ENCODE peak calls at places on chromosomes 6 and 20, in seven cellular contexts. K, R, B, M, L, X and T are unnamed samples.

GRCh38 chr6:42028234-42029061 is 21.9 kb upstream of the TAF8 start:
- DNase-seq in K (no peak), R (no peak), B (no peak), M (no peak), L (peak), X (no peak), T (peak)

GRCh38 chr6:35317483-35318199 is 20.0 kb downstream of the DEF6 start:
- DNase-seq in K (no peak), R (no peak), B (peak), M (no peak), L (peak), X (no peak), T (no peak)

GRCh38 chr20:905999-906520 is 10.1 kb downstream of the ANGPT4 start:
- DNase-seq in K (no peak), R (no peak), B (no peak), M (no peak), L (no peak), X (no peak), T (no peak)

GRCh38 chr20:50534567-50534966 is 24.4 kb downstream of the PTPN1 start:
- DNase-seq in K (no peak), R (no peak), B (no peak), M (no peak), L (peak), X (no peak), T (peak)

GRCh38 chr6:4647414-4648365 is 128.5 kb upstream of the CDYL start:
- DNase-seq in K (no peak), R (peak), B (peak), M (peak), L (peak), X (peak), T (peak)

GRCh38 chr6:130975325-130975724 is 87.7 kb downstream of the EPB41L2 start:
- DNase-seq in K (no peak), R (no peak), B (no peak), M (peak), L (peak), X (no peak), T (no peak)

GRCh38 chr6:137827977-137828815 is 38.9 kb upstream of the TNFAIP3 start:
- DNase-seq in K (no peak), R (no peak), B (no peak), M (peak), L (no peak), X (no peak), T (no peak)

GRCh38 chr6:142088858-142089216 is 43.9 kb upstream of the GJE1 start:
- DNase-seq in K (no peak), R (no peak), B (no peak), M (peak), L (peak), X (no peak), T (peak)

GRCh38 chr6:83057705-83058321 is 7.8 kb downstream of the UBE3D start:
- DNase-seq in K (peak), R (no peak), B (peak), M (peak), L (peak), X (peak), T (peak)

GRCh38 chr6:131004387-131004755 is 58.7 kb downstream of the EPB41L2 start:
- DNase-seq in K (no peak), R (no peak), B (no peak), M (no peak), L (no peak), X (no peak), T (no peak)

GRCh38 chr6:157034433-157035230 is 257.5 kb downstream of the ARID1B start:
- DNase-seq in K (peak), R (no peak), B (no peak), M (peak), L (peak), X (peak), T (peak)

GRCh38 chr6:150894935-150895686 is 29.6 kb downstream of the MTHFD1L start:
- DNase-seq in K (peak), R (peak), B (no peak), M (peak), L (peak), X (no peak), T (peak)

GRCh38 chr20:7851031-7851490 is 89.2 kb downstream of the HAO1 start:
- DNase-seq in K (no peak), R (no peak), B (no peak), M (peak), L (peak), X (no peak), T (peak)

GRCh38 chr6:17341891-17342290 is 51.5 kb upstream of the CAP2 start:
- DNase-seq in K (no peak), R (peak), B (no peak), M (no peak), L (no peak), X (no peak), T (no peak)

GRCh38 chr6:82045965-82046756 is 201.4 kb downstream of the IBTK start:
- DNase-seq in K (no peak), R (no peak), B (no peak), M (no peak), L (peak), X (no peak), T (no peak)

GRCh38 chr6:137849709-137850093 is 17.4 kb upstream of the TNFAIP3 start:
- DNase-seq in K (no peak), R (no peak), B (no peak), M (no peak), L (no peak), X (no peak), T (no peak)

GRCh38 chr20:4153251-4153650 is 137.9 kb upstream of the RNF24 start:
- DNase-seq in K (no peak), R (no peak), B (no peak), M (no peak), L (no peak), X (no peak), T (peak)

GRCh38 chr6:116221931-116222330 is 31.9 kb downstream of the TSPYL4 start:
- DNase-seq in K (no peak), R (no peak), B (no peak), M (no peak), L (no peak), X (no peak), T (no peak)

GRCh38 chr6:139062921-139063320 is 34.4 kb downstream of the ABRACL start:
- DNase-seq in K (no peak), R (no peak), B (no peak), M (no peak), L (peak), X (no peak), T (no peak)

GRCh38 chr20:63509088-63509564 is 10.2 kb upstream of the EEF1A2 start:
- DNase-seq in K (no peak), R (no peak), B (no peak), M (no peak), L (no peak), X (no peak), T (no peak)

GRCh38 chr6:121885399-121886152 is 450.1 kb downstream of the GJA1 start:
- DNase-seq in K (no peak), R (no peak), B (no peak), M (no peak), L (peak), X (no peak), T (no peak)

GRCh38 chr6:124389127-124389526 is 573.1 kb upstream of the RNF217 start:
- DNase-seq in K (no peak), R (no peak), B (no peak), M (no peak), L (peak), X (no peak), T (peak)

GRCh38 chr20:41618807-41619294 is 674 bp upstream of the CHD6 start:
- DNase-seq in K (no peak), R (no peak), B (no peak), M (peak), L (no peak), X (no peak), T (no peak)

GRCh38 chr20:438581-439469 is 23.5 kb downstream of the TBC1D20 start:
- DNase-seq in K (no peak), R (no peak), B (no peak), M (no peak), L (no peak), X (no peak), T (no peak)

GRCh38 chr6:137426007-137426689 is 68.0 kb downstream of the OLIG3 start:
- DNase-seq in K (no peak), R (no peak), B (no peak), M (no peak), L (no peak), X (no peak), T (no peak)

GRCh38 chr20:31674895-31675827 is 37.4 kb downstream of the COX4I2 start:
- DNase-seq in K (peak), R (peak), B (no peak), M (peak), L (peak), X (no peak), T (peak)

GRCh38 chr6:40819182-40819834 is 219.7 kb downstream of the UNC5CL start:
- DNase-seq in K (no peak), R (no peak), B (no peak), M (no peak), L (no peak), X (no peak), T (no peak)

GRCh38 chr20:3041818-3042504 is 1.5 kb upstream of the GNRH2 start:
- DNase-seq in K (no peak), R (no peak), B (no peak), M (no peak), L (peak), X (no peak), T (no peak)

GRCh38 chr6:95309545-95309944 is 267.8 kb upstream of the MANEA start:
- DNase-seq in K (no peak), R (no peak), B (no peak), M (no peak), L (no peak), X (no peak), T (no peak)

DNA sequence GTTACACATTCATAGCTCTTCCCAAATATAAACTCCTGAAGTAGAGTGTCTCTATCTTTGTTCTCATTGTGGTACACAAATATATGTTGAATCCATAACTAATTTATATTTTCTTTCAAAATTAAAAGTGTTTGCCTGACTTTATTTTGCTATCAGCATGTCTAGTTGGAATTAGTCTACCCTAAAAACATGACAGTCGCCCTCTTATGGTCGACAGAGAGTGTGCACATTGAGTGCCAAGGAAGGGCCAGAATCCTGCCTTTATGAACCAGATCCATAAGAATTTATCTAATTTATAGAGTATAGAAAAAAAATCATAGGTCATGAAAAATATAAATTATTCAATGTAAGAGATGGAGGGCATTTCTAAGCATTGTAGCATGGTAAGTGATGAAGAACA is 12.3 kb upstream of the DEFB112 start:
- DNase-seq in K (no peak), R (no peak), B (no peak), M (peak), L (peak), X (peak), T (peak)
- TF ChIP-seq CTCF in K (peak), R (no peak), B (peak), M (peak), L (peak), X (peak), T (no peak)

DNA sequence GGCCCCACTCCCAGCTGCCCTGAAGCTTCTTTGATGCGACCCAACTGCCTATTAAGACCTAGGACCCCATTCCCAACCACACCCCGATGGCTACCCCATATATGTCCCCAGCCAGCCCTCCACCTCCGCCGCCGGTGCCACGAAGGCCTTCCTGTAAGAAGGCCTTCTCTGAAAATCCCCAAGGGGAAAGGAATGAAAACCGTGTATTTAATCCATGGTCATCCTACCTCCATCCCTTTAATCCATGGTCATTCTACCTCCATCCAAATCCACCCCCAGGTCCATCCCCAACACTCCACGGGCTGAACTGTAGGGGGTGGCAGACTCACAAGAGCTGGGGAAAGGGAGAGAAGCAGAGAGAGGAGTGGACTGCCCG is 545 bp upstream of the VSX1 start:
- DNase-seq in K (no peak), R (peak), B (no peak), M (no peak), L (no peak), X (no peak), T (no peak)
- TF ChIP-seq CTCF in K (no peak), R (no peak), B (no peak), M (no peak), L (no peak), X (no peak), T (no peak)

GRCh38 chr6:160933256-160933655 is 58.3 kb upstream of the MAP3K4 start:
- DNase-seq in K (no peak), R (no peak), B (peak), M (no peak), L (no peak), X (no peak), T (no peak)
- TF ChIP-seq CTCF in K (no peak), R (no peak), B (no peak), M (no peak), L (no peak), X (peak), T (no peak)

GRCh38 chr6:89952361-89952680 is 58.1 kb downstream of the GJA10 start:
- DNase-seq in K (no peak), R (no peak), B (no peak), M (no peak), L (no peak), X (no peak), T (no peak)

GRCh38 chr6:89950879-89951391 is 56.7 kb downstream of the GJA10 start:
- DNase-seq in K (no peak), R (no peak), B (no peak), M (peak), L (no peak), X (no peak), T (peak)

GRCh38 chr6:89952696-89953095 is 58.4 kb downstream of the GJA10 start:
- DNase-seq in K (no peak), R (no peak), B (no peak), M (peak), L (peak), X (no peak), T (peak)

GRCh38 chr6:89950446-89950845 is 56.2 kb downstream of the GJA10 start:
- DNase-seq in K (no peak), R (no peak), B (no peak), M (no peak), L (no peak), X (no peak), T (no peak)

DNA sequence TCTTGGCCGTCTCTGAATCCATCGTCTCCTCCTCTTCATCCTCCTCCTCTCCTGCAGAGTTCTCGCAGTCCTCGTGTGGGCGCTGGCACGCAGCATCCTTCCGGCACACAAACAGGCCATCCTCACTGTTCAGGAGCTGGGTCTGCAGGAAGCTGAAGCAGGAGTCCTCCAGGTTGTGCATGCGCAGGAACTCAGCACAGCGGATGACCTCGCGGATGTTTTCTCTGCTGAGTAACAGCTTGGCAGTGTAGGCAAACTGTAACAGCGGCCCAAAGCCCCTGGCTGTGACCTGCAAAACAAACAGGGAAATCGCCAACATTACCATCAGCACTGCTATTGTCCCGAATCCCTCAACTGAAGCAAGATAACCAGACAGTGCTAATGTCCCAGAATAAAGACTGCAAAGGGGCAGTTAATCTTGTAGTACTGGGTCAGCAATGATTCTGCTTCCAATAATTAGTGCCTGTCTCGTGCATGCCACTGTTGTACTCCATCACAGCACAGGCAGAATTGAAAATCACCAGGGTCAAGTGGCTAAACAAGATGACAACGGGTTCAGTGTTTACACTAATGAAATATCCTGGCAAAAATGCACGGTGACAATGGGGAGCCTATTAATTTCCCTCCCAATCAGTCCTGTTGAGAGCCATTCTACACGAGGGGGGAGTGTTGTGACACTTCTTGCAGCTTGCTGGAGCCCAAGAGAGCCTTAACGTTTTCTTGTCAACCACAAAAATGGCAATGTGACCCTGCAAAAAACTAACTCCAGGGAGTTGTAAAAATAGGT is 57.5 kb downstream of the GJA10 start:
- DNase-seq in K (no peak), R (no peak), B (no peak), M (no peak), L (peak), X (no peak), T (peak)
- TF ChIP-seq CTCF in K (no peak), R (no peak), B (no peak), M (no peak), L (no peak), X (no peak), T (no peak)

GRCh38 chr6:96460052-96460700 is 61.4 kb upstream of the UFL1 start:
- DNase-seq in K (no peak), R (no peak), B (no peak), M (peak), L (no peak), X (no peak), T (no peak)
- TF ChIP-seq CTCF in K (no peak), R (no peak), B (no peak), M (no peak), L (no peak), X (no peak), T (no peak)

GRCh38 chr6:45921703-45922270 is 93.9 kb downstream of the CLIC5 start:
- DNase-seq in K (no peak), R (no peak), B (no peak), M (no peak), L (no peak), X (no peak), T (no peak)

GRCh38 chr6:45920819-45921511 is 94.7 kb downstream of the CLIC5 start:
- DNase-seq in K (peak), R (no peak), B (no peak), M (peak), L (no peak), X (no peak), T (no peak)

GRCh38 chr6:45924763-45925342 is 90.8 kb downstream of the CLIC5 start:
- DNase-seq in K (no peak), R (no peak), B (no peak), M (no peak), L (no peak), X (no peak), T (no peak)

GRCh38 chr6:45923831-45924391 is 91.7 kb downstream of the CLIC5 start:
- DNase-seq in K (peak), R (no peak), B (no peak), M (peak), L (peak), X (no peak), T (peak)

GRCh38 chr6:45922728-45923351 is 92.8 kb downstream of the CLIC5 start:
- DNase-seq in K (peak), R (peak), B (peak), M (peak), L (peak), X (peak), T (peak)
- TF ChIP-seq CTCF in K (peak), R (peak), B (peak), M (peak), L (peak), X (peak), T (peak)